ENCODE peak calls at places on chromosomes 12 and 14, in five cellular contexts. Q is lower leg skin, R is progenitor cell of endocrine pancreas, T is right cardiac atrium, S is GM04504. F is an unnamed sample.

GRCh38 chr12:64946132-64946829 is 121.8 kb downstream of the TBC1D30 start:
- DNase-seq in Q (no peak), R (no peak), T (peak), S (no peak), F (no peak)

GRCh38 chr14:65622703-65623102 is 210.2 kb downstream of the FUT8 start:
- DNase-seq in Q (no peak), R (no peak), T (no peak), S (no peak), F (no peak)

GRCh38 chr14:99393059-99393655 is 87.5 kb downstream of the SETD3 start:
- DNase-seq in Q (no peak), R (no peak), T (no peak), S (no peak), F (no peak)

GRCh38 chr14:91317381-91318313 is 73.1 kb upstream of the GPR68 start:
- DNase-seq in Q (peak), R (no peak), T (peak), S (no peak), F (peak)

GRCh38 chr12:128509170-128509569 is 242.2 kb downstream of the TMEM132C start:
- DNase-seq in Q (no peak), R (no peak), T (no peak), S (no peak), F (no peak)

GRCh38 chr12:68971404-68971803 is 38.4 kb upstream of the CPM start:
- DNase-seq in Q (no peak), R (no peak), T (no peak), S (no peak), F (no peak)

GRCh38 chr12:82461393-82461792 is 103.1 kb downstream of the METTL25 start:
- DNase-seq in Q (no peak), R (no peak), T (no peak), S (no peak), F (no peak)

GRCh38 chr12:69922999-69923398 is 98.0 kb downstream of the MYRFL start:
- DNase-seq in Q (no peak), R (no peak), T (no peak), S (no peak), F (no peak)

GRCh38 chr12:92928431-92928961 is 599 bp downstream of the EEA1 start:
- DNase-seq in Q (peak), R (no peak), T (peak), S (no peak), F (peak)

GRCh38 chr12:62660763-62661162 is 194.1 kb downstream of the MON2 start:
- DNase-seq in Q (peak), R (no peak), T (no peak), S (peak), F (no peak)

GRCh38 chr12:91250273-91250672 is 67.7 kb upstream of the DCN start:
- DNase-seq in Q (no peak), R (no peak), T (no peak), S (peak), F (no peak)

GRCh38 chr12:115541891-115542361 is 735.6 kb downstream of the MED13L start:
- DNase-seq in Q (no peak), R (no peak), T (no peak), S (no peak), F (no peak)

GRCh38 chr12:82833461-82833860 is 146.8 kb downstream of the TMTC2 start:
- DNase-seq in Q (no peak), R (no peak), T (no peak), S (peak), F (no peak)

GRCh38 chr14:60485600-60486251 is at the start of gene C14orf39:
- DNase-seq in Q (no peak), R (peak), T (no peak), S (no peak), F (no peak)

GRCh38 chr14:100476012-100476822 is 111.0 kb downstream of the BEGAIN start:
- DNase-seq in Q (no peak), R (no peak), T (no peak), S (peak), F (no peak)

GRCh38 chr12:12327802-12328201 is 22.2 kb downstream of the MANSC1 start:
- DNase-seq in Q (no peak), R (no peak), T (no peak), S (peak), F (no peak)

GRCh38 chr12:91629440-91629839 is 446.8 kb upstream of the DCN start:
- DNase-seq in Q (no peak), R (no peak), T (no peak), S (no peak), F (no peak)

GRCh38 chr12:47938093-47938492 is 25.3 kb upstream of the TMEM106C start:
- DNase-seq in Q (peak), R (no peak), T (no peak), S (no peak), F (no peak)

GRCh38 chr12:47882796-47883546 is 21.8 kb downstream of the VDR start:
- DNase-seq in Q (no peak), R (no peak), T (no peak), S (no peak), F (no peak)

GRCh38 chr12:124289634-124290600 is 5.0 kb upstream of the RFLNA start:
- DNase-seq in Q (no peak), R (no peak), T (no peak), S (peak), F (no peak)

GRCh38 chr14:98798099-98798498 is 473.9 kb downstream of the BCL11B start:
- DNase-seq in Q (no peak), R (no peak), T (no peak), S (no peak), F (no peak)

GRCh38 chr12:16920451-16920850 is 314.5 kb upstream of the LMO3 start:
- DNase-seq in Q (no peak), R (no peak), T (no peak), S (no peak), F (no peak)

GRCh38 chr12:104677441-104678089 is 220.8 kb downstream of the CHST11 start:
- DNase-seq in Q (no peak), R (no peak), T (no peak), S (no peak), F (no peak)

GRCh38 chr14:65321370-65321875 is 91.1 kb upstream of the FUT8 start:
- DNase-seq in Q (no peak), R (no peak), T (no peak), S (no peak), F (no peak)

GRCh38 chr12:50073206-50073605 is 11.9 kb upstream of the SMARCD1 start:
- DNase-seq in Q (no peak), R (no peak), T (no peak), S (no peak), F (no peak)

GRCh38 chr14:99755629-99756603 is 37.3 kb upstream of the EML1 start:
- DNase-seq in Q (no peak), R (no peak), T (peak), S (peak), F (peak)

GRCh38 chr12:80582431-80582830 is 125.0 kb upstream of the MYF6 start:
- DNase-seq in Q (no peak), R (no peak), T (no peak), S (no peak), F (no peak)

GRCh38 chr12:114168061-114168460 is 201.9 kb upstream of the RBM19 start:
- DNase-seq in Q (no peak), R (no peak), T (peak), S (no peak), F (no peak)

GRCh38 chr14:64705406-64706118 is 1.3 kb downstream of the PLEKHG3 start:
- DNase-seq in Q (peak), R (no peak), T (no peak), S (no peak), F (peak)

GRCh38 chr12:60684988-60685655 is 1089.3 kb downstream of the SLC16A7 start:
- DNase-seq in Q (no peak), R (no peak), T (no peak), S (no peak), F (no peak)

GRCh38 chr12:52258335-52258901 is 16.0 kb upstream of the KRT86 start:
- DNase-seq in Q (no peak), R (peak), T (peak), S (no peak), F (no peak)

F was measured in ascending aorta.